ENCODE peak calls at places on chromosomes 3 and 15, in seven cellular contexts. U, M, W, Z, N, R and C are unnamed samples.

GRCh38 chr3:13274125-13274873 is 145.8 kb downstream of the NUP210 start:
- DNase-seq in M (no peak), N (no peak), W (peak), U (no peak), Z (no peak), R (no peak), C (no peak)

GRCh38 chr3:182246870-182247269 is 535.1 kb downstream of the SOX2 start:
- DNase-seq in U (no peak), N (no peak), M (no peak), R (no peak), Z (no peak), W (no peak), C (no peak)

GRCh38 chr3:177419904-177420601 is 222.8 kb upstream of the TBL1XR1 start:
- DNase-seq in M (no peak), W (no peak), U (no peak), Z (no peak), N (no peak), R (no peak), C (no peak)

GRCh38 chr15:64315136-64315661 is 40.8 kb downstream of the CSNK1G1 start:
- DNase-seq in W (no peak), N (no peak), R (no peak), U (no peak), Z (no peak), M (no peak), C (no peak)

GRCh38 chr3:150763841-150764483 is 993 bp upstream of the SIAH2 start:
- DNase-seq in M (peak), R (peak), Z (peak), U (peak), W (peak), N (peak), C (peak)

GRCh38 chr3:171061749-171062148 is 35.2 kb upstream of the SLC2A2 start:
- DNase-seq in W (no peak), M (no peak), N (no peak), Z (no peak), R (no peak), U (no peak), C (no peak)

GRCh38 chr3:3309836-3310235 is 130.3 kb upstream of the CRBN start:
- DNase-seq in N (no peak), U (no peak), R (no peak), Z (no peak), M (no peak), W (no peak), C (no peak)

GRCh38 chr15:90902996-90903732 is at the start of gene MAN2A2:
- DNase-seq in M (peak), N (peak), Z (peak), W (no peak), R (no peak), U (peak), C (peak)

GRCh38 chr3:183930069-183930468 is 45.4 kb upstream of the PARL start:
- DNase-seq in W (no peak), R (no peak), U (peak), Z (peak), N (no peak), M (peak), C (no peak)

GRCh38 chr3:54826255-54826691 is 101.6 kb downstream of the LRTM1 start:
- DNase-seq in M (no peak), W (no peak), Z (no peak), U (no peak), N (no peak), R (no peak), C (no peak)

GRCh38 chr15:33022629-33023028 is 171.9 kb downstream of the FMN1 start:
- DNase-seq in Z (peak), R (no peak), U (peak), M (no peak), W (peak), N (peak), C (no peak)

GRCh38 chr15:39486546-39487081 is 94.3 kb upstream of the THBS1 start:
- DNase-seq in R (no peak), U (no peak), N (no peak), M (no peak), Z (no peak), W (no peak), C (no peak)

GRCh38 chr3:159080821-159081220 is 279.0 kb downstream of the MFSD1 start:
- DNase-seq in U (no peak), R (no peak), M (no peak), W (no peak), N (no peak), Z (no peak), C (no peak)

GRCh38 chr3:39288300-39288808 is 8.5 kb upstream of the CX3CR1 start:
- DNase-seq in U (peak), N (peak), M (peak), Z (peak), R (no peak), W (peak), C (no peak)

GRCh38 chr3:108407858-108408257 is 102.5 kb downstream of the MYH15 start:
- DNase-seq in Z (no peak), U (no peak), W (no peak), R (no peak), N (no peak), M (no peak), C (no peak)

GRCh38 chr3:149625795-149626194 is 32.0 kb downstream of the WWTR1 start:
- DNase-seq in R (no peak), W (no peak), N (no peak), U (no peak), Z (no peak), M (no peak), C (no peak)

GRCh38 chr3:149717391-149718056 is 34.8 kb downstream of the COMMD2 start:
- DNase-seq in N (peak), M (peak), W (peak), R (no peak), Z (peak), U (peak), C (no peak)

GRCh38 chr15:64915518-64916227 is 4.0 kb downstream of the ANKDD1A start:
- DNase-seq in U (no peak), N (no peak), M (no peak), R (no peak), W (no peak), Z (no peak), C (no peak)

GRCh38 chr15:23648920-23649515 is 1.4 kb upstream of the MAGEL2 start:
- DNase-seq in M (peak), U (peak), N (peak), W (no peak), R (no peak), Z (peak), C (no peak)

GRCh38 chr3:122397136-122397645 is 13.2 kb downstream of the FAM162A start:
- DNase-seq in R (no peak), Z (no peak), M (no peak), N (no peak), U (no peak), W (no peak), C (no peak)

GRCh38 chr3:14174483-14174882 is 3.9 kb downstream of the XPC start:
- DNase-seq in R (no peak), M (no peak), N (no peak), Z (no peak), U (no peak), W (no peak), C (no peak)

GRCh38 chr3:61454806-61455205 is 106.6 kb upstream of the PTPRG start:
- DNase-seq in Z (no peak), N (no peak), R (no peak), U (no peak), M (no peak), W (no peak), C (no peak)

GRCh38 chr3:100882571-100882981 is 110.6 kb downstream of the ABI3BP start:
- DNase-seq in R (no peak), N (no peak), Z (no peak), U (no peak), M (no peak), W (no peak), C (no peak)

GRCh38 chr15:70267879-70268278 is 170.2 kb upstream of the TLE3 start:
- DNase-seq in R (no peak), Z (no peak), U (no peak), W (no peak), M (no peak), N (no peak), C (peak)

GRCh38 chr3:119125742-119126507 is 20.0 kb upstream of the TEX55 start:
- DNase-seq in Z (no peak), W (no peak), N (no peak), M (no peak), U (no peak), R (no peak), C (peak)

GRCh38 chr15:74723754-74724334 is 1.5 kb downstream of the CYP1A1 start:
- DNase-seq in N (peak), R (no peak), U (no peak), M (peak), W (no peak), Z (no peak), C (no peak)

GRCh38 chr3:37225481-37225880 is 51.1 kb upstream of the LRRFIP2 start:
- DNase-seq in W (no peak), R (no peak), U (no peak), N (no peak), Z (no peak), M (no peak), C (no peak)

GRCh38 chr3:37229740-37230139 is 55.4 kb upstream of the LRRFIP2 start:
- DNase-seq in Z (peak), U (peak), N (no peak), W (no peak), R (no peak), M (peak), C (no peak)

GRCh38 chr3:37229291-37229690 is 54.9 kb upstream of the LRRFIP2 start:
- DNase-seq in R (no peak), N (no peak), W (no peak), M (no peak), U (no peak), Z (no peak), C (no peak)

GRCh38 chr3:37227870-37228549 is 53.6 kb upstream of the LRRFIP2 start:
- DNase-seq in N (no peak), R (no peak), M (peak), U (no peak), Z (no peak), W (no peak), C (no peak)

DNA sequence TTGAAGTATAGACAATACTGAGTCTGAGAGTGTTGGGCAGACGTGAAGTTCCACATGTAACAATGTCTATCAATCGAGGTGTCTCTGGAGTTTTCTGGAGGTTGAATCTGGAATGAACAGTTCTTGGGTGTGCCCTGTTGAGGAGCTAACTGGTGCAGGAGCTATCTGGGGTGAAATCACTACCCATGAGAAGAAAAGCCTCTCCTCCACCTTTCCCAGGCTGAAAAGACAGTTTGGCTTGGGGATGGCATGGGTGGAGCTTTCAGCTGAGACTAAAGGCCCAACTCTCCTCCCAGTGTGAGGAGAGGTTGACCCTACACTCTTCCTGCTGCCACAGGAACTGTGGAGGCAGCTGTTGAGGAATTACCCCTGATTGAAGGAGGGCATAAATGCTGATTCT is 54.4 kb upstream of the LRRFIP2 start:
- DNase-seq in R (no peak), Z (no peak), M (no peak), W (no peak), U (no peak), N (no peak), C (no peak)
- TF ChIP-seq POLR2AphosphoS5 in R (no peak), Z (no peak), M (no peak), W (no peak), U (no peak), N (no peak), C (no peak)

DNA sequence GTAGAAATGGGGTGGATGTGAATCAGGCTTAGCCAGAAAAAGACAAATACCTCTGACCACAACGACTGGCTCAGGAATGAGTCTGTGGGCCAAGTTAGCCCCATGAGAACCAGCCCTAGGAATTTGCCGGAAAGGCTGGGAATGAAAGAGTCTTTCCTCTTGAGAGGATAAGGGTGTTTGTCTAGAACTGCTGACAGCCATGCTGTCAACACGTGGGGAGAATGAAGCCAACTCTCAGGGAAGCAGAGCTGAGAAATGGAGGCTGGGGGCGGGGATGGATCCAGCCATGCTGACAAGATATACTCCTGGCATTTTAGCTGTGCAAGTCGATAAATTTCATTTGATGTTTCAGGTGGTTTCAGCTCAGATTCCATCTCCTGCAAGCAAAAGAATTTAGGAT is 10.6 kb upstream of the SLC6A1 start:
- DNase-seq in R (no peak), U (no peak), W (no peak), Z (no peak), N (no peak), M (no peak), C (no peak)
- TF ChIP-seq EP300 in R (no peak), U (no peak), W (no peak), Z (no peak), N (no peak), M (no peak), C (no peak)

DNA sequence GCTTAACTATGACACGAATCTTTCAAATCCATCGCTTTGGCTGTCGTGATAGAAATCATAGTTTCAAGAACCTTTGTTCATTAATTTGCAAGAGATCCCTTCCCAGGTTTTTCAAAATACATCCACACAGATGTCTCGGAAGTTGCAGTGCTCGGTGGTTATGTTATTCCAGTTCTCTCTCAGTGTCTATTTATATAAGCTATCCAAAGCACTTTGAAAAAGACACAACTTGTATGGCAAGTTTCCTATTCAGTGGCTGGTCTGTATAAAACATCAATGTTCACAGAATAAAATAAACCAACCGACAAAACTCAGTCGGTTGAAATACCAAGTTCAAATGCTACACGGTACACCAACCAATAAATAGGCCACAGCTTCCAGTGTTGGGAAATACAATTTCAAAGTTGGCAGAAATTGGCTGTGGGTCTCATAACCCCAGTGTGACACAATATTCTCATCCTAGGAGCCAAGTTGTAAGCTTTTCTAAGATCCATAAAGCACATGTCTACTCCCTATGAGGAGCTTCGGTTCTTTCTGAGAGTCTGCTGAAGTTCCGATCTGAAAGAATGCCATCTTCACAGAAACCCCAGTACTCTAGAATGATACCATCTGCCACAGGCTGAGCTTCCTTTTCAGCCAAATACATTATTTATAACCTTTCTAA is 23.7 kb downstream of the SATB1 start:
- DNase-seq in R (no peak), Z (no peak), N (no peak), M (no peak), W (no peak), U (no peak), C (no peak)
- H3K27ac ChIP-seq in R (peak), Z (no peak), N (no peak), M (no peak), W (peak), U (peak), C (no peak)

GRCh38 chr3:123657578-123657977 is 72.7 kb upstream of the HACD2 start:
- DNase-seq in W (no peak), Z (no peak), R (no peak), M (no peak), N (no peak), U (peak), C (no peak)

GRCh38 chr3:123658860-123659221 is 74.0 kb upstream of the HACD2 start:
- DNase-seq in W (peak), R (no peak), Z (no peak), U (peak), N (no peak), M (no peak), C (no peak)

GRCh38 chr3:123656691-123657090 is 71.8 kb upstream of the HACD2 start:
- DNase-seq in R (no peak), N (no peak), W (no peak), Z (no peak), U (no peak), M (no peak), C (no peak)

GRCh38 chr3:123657111-123657510 is 72.3 kb upstream of the HACD2 start:
- DNase-seq in W (no peak), N (no peak), Z (no peak), R (no peak), M (no peak), U (peak), C (no peak)

GRCh38 chr3:123658118-123658859 is 73.4 kb upstream of the HACD2 start:
- DNase-seq in W (peak), Z (peak), R (no peak), M (no peak), U (peak), N (no peak), C (no peak)
- TF ChIP-seq POLR2AphosphoS5 in W (peak), Z (peak), R (peak), M (no peak), U (peak), N (no peak), C (no peak)

GRCh38 chr3:1019157-1019556 is 73.7 kb upstream of the CNTN6 start:
- DNase-seq in W (no peak), M (no peak), Z (no peak), N (no peak), U (no peak), R (no peak), C (no peak)

GRCh38 chr3:1017879-1018278 is 74.9 kb upstream of the CNTN6 start:
- DNase-seq in U (no peak), N (no peak), Z (no peak), W (no peak), M (no peak), R (no peak), C (no peak)
- TF ChIP-seq EP300 in U (no peak), N (no peak), Z (no peak), W (no peak), M (no peak), R (no peak), C (no peak)

DNA sequence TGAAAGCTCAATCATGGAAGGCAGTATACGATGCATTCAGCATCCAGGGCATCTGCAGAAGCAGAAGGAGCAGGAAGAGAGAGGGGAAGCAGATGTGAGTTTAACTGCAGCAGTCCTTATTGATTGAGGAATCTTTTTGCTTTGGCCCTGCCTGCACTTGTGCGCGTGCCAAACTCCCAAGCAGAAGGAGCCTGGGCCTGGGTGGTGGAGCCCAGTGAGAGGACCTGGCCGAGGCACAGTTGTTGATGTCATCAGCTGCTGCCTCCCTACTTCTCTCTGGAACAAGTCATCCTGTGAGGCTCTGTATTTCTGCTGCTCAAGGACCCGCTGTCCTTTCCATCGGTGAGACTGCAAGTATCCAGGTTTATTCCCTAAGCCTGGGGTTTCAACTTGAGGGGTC is 65.5 kb upstream of the ROPN1 start:
- DNase-seq in N (no peak), Z (no peak), U (no peak), R (no peak), M (no peak), W (no peak), C (no peak)
- H3K27ac ChIP-seq in N (no peak), Z (no peak), U (no peak), R (no peak), M (no peak), W (no peak), C (no peak)